ENCODE peak calls at places on chromosome 19, in five cellular contexts. R is tibial artery; E is transverse colon; B is CD8-positive, alpha-beta memory T cell; D is aorta. U is an unnamed sample. For H3K9me3 and H3K4me1, the result is how much of the 10 kb centered on the place peaks cover.

GRCh38 chr19:18291019-18291524 is 9.7 kb upstream of the JUND start:
- DNase-seq in D (no peak), R (peak), B (peak), E (no peak), U (no peak)

GRCh38 chr19:55441319-55441691 is 1.8 kb downstream of the SHISA7 start:
- DNase-seq in R (no peak), D (no peak), B (no peak), E (no peak), U (no peak)

GRCh38 chr19:55454787-55455243 is 6.6 kb downstream of the ISOC2 start:
- DNase-seq in R (no peak), D (no peak), B (peak), E (no peak), U (no peak)

GRCh38 chr19:23698711-23699520 is 11.9 kb upstream of the ZNF675 start:
- DNase-seq in D (no peak), E (peak), R (no peak), B (no peak), U (no peak)

GRCh38 chr19:4831351-4832340 is at the start of gene TICAM1:
- DNase-seq in D (peak), E (peak), B (peak), R (peak), U (peak)

GRCh38 chr19:16795731-16796130 is 33.5 kb upstream of the SIN3B start:
- DNase-seq in E (no peak), R (no peak), B (no peak), D (no peak), U (no peak)

GRCh38 chr19:47032171-47032811 is 12.7 kb downstream of the NPAS1 start:
- DNase-seq in D (no peak), B (peak), E (peak), R (no peak), U (no peak)

GRCh38 chr19:2724148-2724557 is 3.0 kb upstream of the DIRAS1 start:
- DNase-seq in E (no peak), R (no peak), D (no peak), B (no peak), U (no peak)

GRCh38 chr19:18233224-18233825 is 7.1 kb upstream of the PDE4C start:
- DNase-seq in B (peak), E (peak), D (peak), R (no peak), U (no peak)

GRCh38 chr19:48656840-48657474 is 11.0 kb upstream of the CA11 start:
- DNase-seq in R (no peak), E (peak), B (no peak), D (no peak), U (no peak)

GRCh38 chr19:35816262-35816661 is 3.6 kb upstream of the PRODH2 start:
- DNase-seq in R (no peak), D (no peak), B (no peak), E (no peak), U (no peak)

GRCh38 chr19:54282706-54283105 is 1.8 kb upstream of the LILRB2 start:
- DNase-seq in E (no peak), B (no peak), R (no peak), D (no peak), U (no peak)

DNA sequence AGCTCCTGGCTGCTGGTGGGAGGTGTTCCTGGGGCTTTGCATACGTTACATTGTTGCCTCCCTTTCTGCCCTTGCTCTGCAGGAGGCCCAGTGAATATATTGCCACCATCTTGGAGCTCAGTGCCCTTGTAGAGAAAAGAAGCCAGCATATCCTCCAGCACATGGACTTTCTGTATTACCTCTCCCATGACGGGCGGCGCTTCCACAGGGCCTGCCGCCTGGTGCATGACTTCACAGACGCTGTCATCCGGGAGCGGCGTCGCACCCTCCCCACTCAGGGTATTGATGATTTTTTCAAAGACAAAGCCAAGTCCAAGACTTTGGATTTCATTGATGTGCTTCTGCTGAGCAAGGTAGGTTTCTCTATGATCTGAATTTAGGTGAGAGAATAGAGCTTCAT is 10.5 kb downstream of the CYP4F12 start:
- DNase-seq in D (no peak), R (no peak), B (no peak), E (no peak), U (no peak)
- H3K9me3 ChIP-seq in D (under half), R (under half), B (under half), E (under half), U (under half)

DNA sequence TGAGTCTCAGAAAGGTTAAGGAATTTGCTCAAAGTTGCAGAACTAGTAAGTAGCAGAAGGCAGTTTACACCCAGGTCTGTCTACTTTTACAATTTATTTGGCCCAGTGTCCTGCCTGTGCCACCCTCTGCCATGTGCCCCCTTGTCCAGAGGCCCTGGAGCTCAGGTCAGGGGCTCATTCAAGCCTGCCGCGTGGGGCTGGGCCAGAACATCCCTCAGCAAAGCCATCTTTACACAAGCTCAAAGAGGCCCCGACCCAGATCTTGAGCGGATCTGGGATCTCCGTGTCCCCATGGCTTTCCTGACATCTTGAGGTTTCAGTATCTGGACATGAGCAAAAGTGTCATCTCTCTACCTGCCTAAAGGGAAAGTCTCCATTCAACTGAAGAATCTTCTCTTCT is 76.4 kb upstream of the VSTM2B start:
- DNase-seq in D (no peak), R (no peak), E (no peak), B (no peak), U (no peak)
- H3K4me1 ChIP-seq in D (under half), R (under half), E (under half), B (under half), U (under half)

GRCh38 chr19:6894313-6894712 is 6.9 kb downstream of the ADGRE1 start:
- DNase-seq in B (no peak), R (no peak), E (no peak), D (no peak), U (no peak)

GRCh38 chr19:6890938-6891337 is 3.6 kb downstream of the ADGRE1 start:
- DNase-seq in D (no peak), R (no peak), B (no peak), E (no peak), U (no peak)

GRCh38 chr19:6890421-6890913 is 3.1 kb downstream of the ADGRE1 start:
- DNase-seq in E (no peak), D (no peak), R (no peak), B (no peak), U (no peak)

GRCh38 chr19:6888967-6889366 is 1.6 kb downstream of the ADGRE1 start:
- DNase-seq in D (no peak), E (no peak), B (no peak), R (no peak), U (no peak)

DNA sequence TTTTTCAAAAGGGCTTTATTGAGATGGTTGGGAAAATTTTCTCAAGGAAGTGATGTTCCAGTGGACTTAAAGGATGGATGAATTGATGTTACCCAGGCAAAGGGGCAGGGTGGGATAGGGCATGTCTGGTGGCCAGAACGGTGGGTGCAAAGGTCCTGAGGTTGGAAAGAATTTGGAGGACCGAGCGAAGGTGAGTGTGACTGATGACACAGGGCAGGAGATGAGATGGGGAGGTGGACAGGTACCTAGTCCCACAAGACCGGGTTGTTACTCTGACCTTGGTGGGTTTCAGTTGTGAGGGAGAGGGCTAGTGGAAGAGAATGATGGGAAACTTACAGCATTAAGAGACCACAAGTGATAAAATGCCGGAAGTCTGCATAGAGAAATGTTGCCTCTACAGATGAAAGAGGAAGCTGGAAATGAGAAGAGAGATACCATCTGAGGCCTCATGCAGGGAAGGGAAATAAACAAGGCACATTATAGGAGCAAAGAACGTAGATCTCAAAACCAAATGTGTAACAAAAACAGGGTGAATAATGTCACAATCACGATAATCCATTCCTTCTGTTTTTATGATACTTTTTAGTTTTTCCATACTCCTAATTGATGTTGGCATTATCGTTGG is 4.5 kb downstream of the ADGRE1 start:
- DNase-seq in B (no peak), D (no peak), R (no peak), E (no peak), U (no peak)
- H3K9me3 ChIP-seq in B (under half), D (under half), R (under half), E (under half), U (under half)

GRCh38 chr19:45076851-45077730 is 813 bp upstream of the ZNF296 start:
- DNase-seq in D (no peak), B (no peak), E (peak), R (no peak), U (no peak)

GRCh38 chr19:45074744-45075143 is 1.5 kb downstream of the ZNF296 start:
- DNase-seq in D (no peak), B (no peak), E (no peak), R (no peak), U (peak)

GRCh38 chr19:45076029-45076850 is at the start of gene ZNF296:
- DNase-seq in B (peak), D (peak), E (peak), R (peak), U (peak)

GRCh38 chr19:45078390-45079062 is 534 bp upstream of the GEMIN7 start:
- DNase-seq in E (no peak), B (no peak), D (no peak), R (no peak), U (no peak)

GRCh38 chr19:45075215-45076028 is 856 bp downstream of the ZNF296 start:
- DNase-seq in R (peak), E (peak), B (peak), D (peak), U (peak)
- H3K4me1 ChIP-seq in R (under half), E (under half), B (under half), D (under half), U (under half)

GRCh38 chr19:44529541-44529940 is at the start of gene CEACAM20:
- DNase-seq in B (no peak), D (no peak), R (peak), E (no peak), U (no peak)
- H3K9me3 ChIP-seq in B (under half), D (under half), R (under half), E (under half), U (under half)

DNA sequence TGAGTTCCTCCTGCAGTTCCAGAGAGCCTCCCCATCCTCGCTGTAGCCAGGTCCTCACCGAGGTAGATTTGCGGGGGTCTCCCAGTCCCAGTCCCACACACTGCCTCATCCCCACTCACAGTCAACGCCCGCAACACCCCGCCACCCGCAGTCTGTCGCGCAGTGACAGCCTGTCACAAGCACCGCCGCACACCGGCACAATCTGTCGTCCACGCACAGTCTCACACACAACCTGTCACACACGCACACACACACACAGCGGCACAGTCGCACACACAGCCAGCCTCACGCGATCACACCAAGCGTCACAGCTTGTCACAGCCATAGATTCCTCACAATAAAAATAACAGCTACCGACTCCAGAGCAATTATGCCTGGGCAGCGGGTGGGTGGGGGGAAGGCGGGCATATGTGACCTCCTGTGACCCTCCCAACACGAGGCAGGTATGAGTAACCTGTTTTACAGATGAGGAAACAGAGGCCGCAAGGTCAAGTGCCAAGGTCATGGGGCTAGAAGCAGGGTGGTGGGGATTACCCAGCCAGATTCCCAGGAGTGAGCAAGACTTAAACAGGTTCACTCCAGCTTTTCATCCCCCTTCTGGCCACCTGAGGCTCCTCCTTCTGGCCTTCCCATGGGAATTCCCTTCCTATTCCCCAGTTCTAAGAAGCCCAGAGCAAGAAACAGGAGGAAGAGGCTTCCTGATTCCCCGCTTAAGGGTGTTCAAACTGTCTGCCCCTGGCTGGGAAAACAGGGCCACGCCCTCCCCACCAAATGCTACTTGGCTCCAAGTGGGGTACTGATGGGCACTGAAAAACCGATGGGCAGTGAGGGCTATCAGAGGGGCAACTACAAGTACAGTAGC is 13.9 kb downstream of the NFIX start:
- DNase-seq in E (no peak), D (no peak), R (no peak), B (no peak), U (peak)
- H3K4me1 ChIP-seq in E (half or more), D (under half), R (under half), B (under half), U (under half)

U was measured in right cardiac atrium.